ENCODE peak calls at places on chromosomes 12 and 14, in seven cellular contexts. G is CD8-positive, alpha-beta memory T cell; O is endodermal cell; S is upper lobe of right lung; L is GM23248; H is aorta; J is NT2/D1. Y is an unnamed sample. For H3K4me1, the result is how much of the 10 kb centered on the place peaks cover.

GRCh38 chr12:122858591-122859302 is 23.5 kb downstream of the HIP1R start:
- DNase-seq in O (peak), S (no peak), G (no peak), L (no peak), J (no peak), H (no peak), Y (no peak)

GRCh38 chr12:12881495-12881894 is 9.9 kb upstream of the GPRC5A start:
- DNase-seq in L (peak), S (no peak), J (no peak), G (no peak), O (peak), H (no peak), Y (no peak)

GRCh38 chr12:88451254-88451653 is 129.0 kb downstream of the KITLG start:
- DNase-seq in L (no peak), H (no peak), S (no peak), O (no peak), G (no peak), J (no peak), Y (no peak)

GRCh38 chr14:61756135-61756534 is 6.1 kb upstream of the SNAPC1 start:
- DNase-seq in O (no peak), H (no peak), L (no peak), G (no peak), S (no peak), J (no peak), Y (no peak)

GRCh38 chr14:36518586-36519430 is 1.2 kb downstream of the NKX2-1 start:
- DNase-seq in G (no peak), J (no peak), O (peak), H (no peak), S (peak), L (no peak), Y (no peak)

GRCh38 chr12:84994436-84994835 is 41.6 kb downstream of the TSPAN19 start:
- DNase-seq in H (no peak), S (no peak), J (no peak), L (no peak), G (no peak), O (no peak), Y (no peak)

GRCh38 chr14:55297611-55298323 is 26.5 kb downstream of the FBXO34 start:
- DNase-seq in O (no peak), H (no peak), G (no peak), S (no peak), J (no peak), L (no peak), Y (peak)

GRCh38 chr12:112524676-112525425 is 106.1 kb downstream of the PTPN11 start:
- DNase-seq in L (peak), G (no peak), H (no peak), J (no peak), S (no peak), O (peak), Y (no peak)

GRCh38 chr12:56724660-56724988 is 475 bp downstream of the NACA start:
- DNase-seq in J (no peak), G (no peak), L (peak), O (no peak), S (no peak), H (peak), Y (no peak)

GRCh38 chr14:67241416-67242362 is at the start of gene PALS1:
- DNase-seq in S (no peak), H (peak), G (no peak), O (no peak), J (peak), L (peak), Y (no peak)

GRCh38 chr12:71755146-71755892 is 656 bp downstream of the RAB21 start:
- DNase-seq in L (peak), H (no peak), S (peak), G (peak), O (no peak), J (no peak), Y (peak)

GRCh38 chr14:53957739-53958138 is 1.1 kb upstream of the BMP4 start:
- DNase-seq in J (no peak), L (no peak), S (no peak), H (no peak), G (no peak), O (no peak), Y (no peak)

GRCh38 chr12:53344824-53345485 is 8.8 kb upstream of the SP7 start:
- DNase-seq in L (peak), H (peak), O (peak), S (peak), G (peak), J (no peak), Y (peak)

GRCh38 chr14:53022593-53022992 is 71.7 kb upstream of the FERMT2 start:
- DNase-seq in L (peak), H (no peak), O (no peak), J (no peak), G (no peak), S (no peak), Y (no peak)

GRCh38 chr12:19778111-19778688 is 338.9 kb downstream of the AEBP2 start:
- DNase-seq in L (peak), H (no peak), J (no peak), G (no peak), S (no peak), O (no peak), Y (no peak)

GRCh38 chr12:54246011-54246641 is 33.8 kb downstream of the CBX5 start:
- DNase-seq in O (no peak), J (no peak), L (no peak), S (no peak), H (no peak), G (no peak), Y (no peak)

GRCh38 chr12:103915306-103915705 is 14.9 kb upstream of the HSP90B1 start:
- DNase-seq in H (no peak), L (no peak), J (no peak), O (no peak), S (no peak), G (no peak), Y (no peak)

GRCh38 chr12:67155863-67156262 is 113.3 kb upstream of the CAND1 start:
- DNase-seq in G (no peak), S (no peak), O (no peak), H (no peak), L (peak), J (no peak), Y (no peak)

GRCh38 chr12:62917066-62917465 is 17.9 kb downstream of the PPM1H start:
- DNase-seq in S (no peak), G (no peak), J (no peak), O (peak), L (no peak), H (no peak), Y (no peak)

GRCh38 chr14:70873627-70874026 is 33.6 kb upstream of the PCNX1 start:
- DNase-seq in J (no peak), G (no peak), S (no peak), H (no peak), L (peak), O (no peak), Y (peak)

GRCh38 chr12:3032770-3033537 is 44.2 kb upstream of the TSPAN9 start:
- DNase-seq in J (no peak), G (no peak), O (peak), S (no peak), H (peak), L (no peak), Y (no peak)

GRCh38 chr12:106771425-106771824 is 3.1 kb upstream of the RIC8B start:
- DNase-seq in G (no peak), O (no peak), L (no peak), S (no peak), H (no peak), J (no peak), Y (no peak)

GRCh38 chr12:63921157-63921556 is 76.7 kb downstream of the SRGAP1 start:
- DNase-seq in J (no peak), S (no peak), L (no peak), G (no peak), O (no peak), H (no peak), Y (no peak)
- H3K4me1 ChIP-seq in J (under half), S (under half), L (half or more), G (under half), O (under half), H (under half), Y (under half)

GRCh38 chr12:1838223-1838993 is 18.0 kb downstream of the LRTM2 start:
- DNase-seq in O (peak), H (peak), L (no peak), G (no peak), S (peak), J (no peak), Y (no peak)

GRCh38 chr12:1839464-1839863 is 19.1 kb downstream of the LRTM2 start:
- DNase-seq in S (peak), L (no peak), H (peak), O (peak), G (no peak), J (no peak), Y (no peak)

GRCh38 chr12:1839956-1840550 is 19.7 kb downstream of the LRTM2 start:
- DNase-seq in H (no peak), G (no peak), S (no peak), L (no peak), J (no peak), O (peak), Y (no peak)

GRCh38 chr12:1837541-1838206 is 17.3 kb downstream of the LRTM2 start:
- DNase-seq in H (peak), J (no peak), S (no peak), G (no peak), O (no peak), L (no peak), Y (no peak)

DNA sequence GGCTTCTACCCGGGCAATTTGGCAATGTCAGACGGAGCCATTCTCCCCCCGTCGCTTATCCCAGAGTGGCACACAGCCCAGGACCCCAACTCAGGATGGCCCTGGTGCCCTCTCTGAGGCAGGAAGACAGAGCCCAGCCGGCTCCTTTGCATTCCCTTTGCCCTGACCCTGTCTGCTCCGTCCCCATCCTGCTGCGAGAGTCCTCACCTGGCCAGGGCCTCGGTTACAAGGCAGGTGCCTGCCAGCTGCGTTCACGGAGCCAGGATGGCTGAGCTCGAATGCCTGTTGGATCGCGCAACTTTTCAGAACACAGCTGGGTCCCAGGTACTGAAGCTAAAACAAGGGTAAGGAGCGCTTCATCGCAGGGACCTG is 18.6 kb downstream of the LRTM2 start:
- DNase-seq in S (peak), H (peak), L (no peak), O (no peak), J (no peak), G (no peak), Y (no peak)
- H3K4me1 ChIP-seq in S (under half), H (under half), L (under half), O (under half), J (under half), G (under half), Y (under half)

DNA sequence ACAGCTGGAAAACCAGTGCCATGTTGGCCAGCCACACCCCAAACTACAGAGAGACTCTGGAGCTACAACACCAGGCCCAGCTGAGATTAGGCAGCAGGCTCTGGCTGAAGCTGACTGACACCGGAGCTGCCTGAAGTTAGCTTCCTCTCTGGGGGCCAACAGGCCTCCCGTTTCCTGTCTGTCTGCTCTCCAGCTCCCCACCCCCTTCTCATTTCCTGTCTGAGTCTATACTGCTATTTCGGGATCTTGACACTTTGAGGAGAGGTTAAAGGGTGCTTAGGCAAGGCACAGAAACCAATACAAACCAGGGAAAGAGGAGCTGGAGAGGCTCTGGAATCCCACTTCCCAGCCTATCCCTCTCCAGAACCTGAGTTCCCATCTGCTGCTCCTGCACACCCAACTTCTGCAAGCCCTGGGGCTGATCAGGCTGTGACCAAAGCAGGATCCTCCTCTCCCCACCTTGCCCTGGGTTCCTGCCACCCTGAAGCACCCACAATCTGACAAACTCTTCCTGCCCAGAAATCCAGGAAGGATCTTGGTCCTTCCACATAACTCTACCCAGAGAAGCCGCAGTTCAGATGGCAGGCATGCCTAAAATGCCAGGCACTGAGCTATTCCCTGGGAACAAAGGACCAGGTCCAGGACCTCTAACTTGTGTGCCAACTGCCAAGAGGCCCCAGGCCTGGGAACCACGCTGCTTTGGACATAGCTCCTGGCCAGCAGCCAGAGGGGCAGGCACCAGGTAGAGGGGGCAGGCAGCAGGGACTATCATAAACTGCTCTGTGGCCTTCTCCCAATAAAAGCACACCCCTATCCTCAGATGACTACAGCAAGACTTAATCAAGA is 39.9 kb downstream of the PRPF40B start:
- DNase-seq in H (peak), O (peak), J (peak), G (peak), S (peak), L (peak), Y (peak)
- H3K4me1 ChIP-seq in H (under half), O (under half), J (under half), G (half or more), S (under half), L (under half), Y (half or more)

GRCh38 chr12:124770725-124771124 is 92.9 kb downstream of the SCARB1 start:
- DNase-seq in H (no peak), O (no peak), L (no peak), J (no peak), S (no peak), G (no peak), Y (no peak)
- H3K4me1 ChIP-seq in H (under half), O (under half), L (under half), J (under half), S (under half), G (under half), Y (under half)

DNA sequence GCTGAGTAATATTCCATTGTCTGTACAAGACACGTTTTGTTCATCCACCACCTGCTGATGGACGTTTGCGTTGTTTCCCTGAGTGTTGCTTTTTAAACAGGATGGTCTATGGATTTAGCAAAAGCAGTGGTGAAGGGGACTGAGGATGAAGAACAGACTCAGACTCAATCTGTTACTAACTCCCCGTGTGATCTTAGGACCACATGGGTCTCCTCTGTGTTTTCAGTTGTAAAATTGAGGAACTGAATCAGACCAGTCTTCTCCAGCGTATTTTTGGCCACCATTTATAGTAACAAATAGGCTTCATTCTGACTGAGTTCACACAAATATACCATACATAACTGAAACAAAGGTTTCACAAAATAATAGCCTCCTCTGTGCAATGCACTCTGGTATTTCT is 85.6 kb downstream of the FOXN3 start:
- DNase-seq in H (no peak), G (no peak), L (no peak), O (no peak), J (no peak), S (no peak), Y (no peak)
- H3K4me1 ChIP-seq in H (under half), G (under half), L (under half), O (under half), J (under half), S (under half), Y (under half)

Y was measured in CD4-positive, CD25-positive, alpha-beta regulatory T cell.